ENCODE peak calls at places on chromosomes 3 and 15, in nine cellular contexts. T is A549; W is CD8-positive, alpha-beta T cell; S is HCT116; G is fibroblast of the aortic adventitia; K is NCI-H2081; R is stimulated activated effector memory CD8-positive, alpha-beta T cell treated with anti-CD3 and anti-CD28 coated beads, Interleukin-12 subunit alpha, Interleukin-12 subunit beta, amount 100 ng/mL, for 72 hours; M is heart right ventricle; O is NCI-H82. C is an unnamed sample.
A peak's percentile ranks its signal among the peaks of the same experiment; 100 is the strongest.

GRCh38 chr15:73941044-73941443 is 14.8 kb downstream of the LOXL1 start:
- DNase-seq in O (peak; percentile 79), T (peak; percentile 14), W (no peak), G (peak; percentile 98), R (no peak), M (no peak), S (no peak), K (no peak), C (no peak)

GRCh38 chr15:88454867-88455810 is 12.0 kb downstream of the MRPL46 start:
- DNase-seq in O (peak; percentile 98), S (peak; percentile 48), G (peak; percentile 81), W (no peak), K (peak; percentile 70), M (peak; percentile 37), R (peak; percentile 57), T (peak; percentile 84), C (peak; percentile 39)

GRCh38 chr15:37877851-37878577 is 56.4 kb upstream of the TMCO5A start:
- DNase-seq in S (peak; percentile 12), K (peak; percentile 22), T (no peak), O (no peak), G (peak; percentile 83), M (no peak), R (no peak), W (no peak), C (no peak)

GRCh38 chr15:62985768-62986167 is 56.8 kb upstream of the TPM1 start:
- DNase-seq in T (no peak), K (no peak), W (no peak), G (no peak), O (no peak), M (no peak), R (no peak), S (no peak), C (no peak)

GRCh38 chr3:57818772-57819171 is 62.7 kb downstream of the SLMAP start:
- DNase-seq in S (no peak), W (no peak), M (no peak), K (no peak), O (no peak), R (no peak), G (no peak), T (no peak), C (no peak)

GRCh38 chr3:37922721-37923575 is 61.3 kb downstream of the CTDSPL start:
- DNase-seq in G (peak; percentile 52), O (no peak), S (no peak), T (no peak), M (no peak), W (no peak), R (no peak), K (no peak), C (no peak)

GRCh38 chr3:159964166-159964973 is 24.3 kb upstream of the IL12A start:
- DNase-seq in S (no peak), M (no peak), O (no peak), T (peak; percentile 73), R (no peak), W (no peak), K (no peak), G (peak; percentile 78), C (peak; percentile 42)

GRCh38 chr3:47711596-47711995 is 70.1 kb downstream of the SMARCC1 start:
- DNase-seq in M (no peak), K (peak; percentile 70), W (no peak), R (no peak), T (no peak), S (no peak), G (no peak), O (no peak), C (no peak)

GRCh38 chr15:48367483-48367882 is 36.3 kb downstream of the DUT start:
- DNase-seq in M (no peak), T (no peak), W (no peak), K (no peak), R (no peak), O (no peak), S (no peak), G (peak; percentile 59), C (no peak)

GRCh38 chr3:156535162-156535627 is 19.7 kb downstream of the SSR3 start:
- DNase-seq in T (peak; percentile 87), G (peak; percentile 97), S (peak; percentile 56), O (no peak), R (no peak), K (no peak), M (peak; percentile 73), W (no peak), C (no peak)

GRCh38 chr3:142850395-142851023 is 38.4 kb downstream of the PCOLCE2 start:
- DNase-seq in S (peak; percentile 51), K (no peak), M (no peak), W (no peak), G (peak; percentile 91), T (peak; percentile 80), O (peak; percentile 63), R (no peak), C (no peak)

GRCh38 chr3:36988336-36988735 is 4.6 kb downstream of the EPM2AIP1 start:
- DNase-seq in G (no peak), O (no peak), T (no peak), M (no peak), K (no peak), S (no peak), R (no peak), W (no peak), C (no peak)

GRCh38 chr3:47976135-47976758 is 40.0 kb downstream of the MAP4 start:
- DNase-seq in K (no peak), T (no peak), O (no peak), R (no peak), W (no peak), S (no peak), M (no peak), G (no peak), C (no peak)

GRCh38 chr15:60471314-60471713 is 7.6 kb downstream of the ICE2 start:
- DNase-seq in S (no peak), W (no peak), M (no peak), R (no peak), K (no peak), G (no peak), O (peak; percentile 56), T (peak; percentile 17), C (no peak)

GRCh38 chr3:65597225-65597951 is 441.3 kb downstream of the MAGI1 start:
- DNase-seq in S (no peak), T (no peak), O (peak; percentile 92), W (no peak), M (peak; percentile 46), K (no peak), R (no peak), G (peak; percentile 27), C (no peak)

GRCh38 chr3:189710620-189711388 is 79.6 kb downstream of the TP63 start:
- DNase-seq in O (no peak), S (no peak), T (peak; percentile 86), G (peak; percentile 99), W (no peak), K (peak; percentile 54), M (peak; percentile 64), R (no peak), C (no peak)

GRCh38 chr15:37873336-37873735 is 61.1 kb upstream of the TMCO5A start:
- DNase-seq in S (no peak), T (no peak), K (no peak), M (no peak), G (peak; percentile 25), R (no peak), O (peak; percentile 27), W (no peak), C (no peak)